ENCODE peak calls at places on chromosomes 16 and 17, in five cellular contexts. J, F, L, P and A are unnamed samples.

GRCh38 chr17:56939869-56940484 is 20.9 kb downstream of the COIL start:
- DNase-seq in J (peak), F (no peak), L (no peak), P (peak), A (no peak)

GRCh38 chr17:45019177-45019711 is 32.2 kb downstream of the DCAKD start:
- DNase-seq in J (no peak), F (no peak), L (peak), P (peak), A (peak)

GRCh38 chr17:36934144-36934758 is 3.0 kb upstream of the LHX1 start:
- DNase-seq in J (no peak), F (no peak), L (no peak), P (no peak), A (no peak)

GRCh38 chr17:76272541-76273434 is 7.6 kb downstream of the UBALD2 start:
- DNase-seq in J (no peak), F (no peak), L (peak), P (no peak), A (no peak)

GRCh38 chr17:46097497-46097896 is 95.7 kb downstream of the KANSL1 start:
- DNase-seq in J (no peak), F (no peak), L (no peak), P (no peak), A (no peak)

GRCh38 chr17:63399316-63399715 is 46.8 kb downstream of the CYB561 start:
- DNase-seq in J (no peak), F (no peak), L (no peak), P (peak), A (peak)

GRCh38 chr16:3161235-3162018 is 26.6 kb upstream of the OR1F1 start:
- DNase-seq in J (no peak), F (no peak), L (no peak), P (no peak), A (no peak)

GRCh38 chr17:81142301-81143199 is 22.8 kb upstream of the PVALEF start:
- DNase-seq in J (peak), F (peak), L (peak), P (peak), A (peak)

GRCh38 chr17:75683467-75684041 is 16.4 kb downstream of the SAP30BP start:
- DNase-seq in J (no peak), F (no peak), L (no peak), P (peak), A (no peak)

GRCh38 chr17:41957058-41957868 is 9.3 kb upstream of the CNP start:
- DNase-seq in J (no peak), F (no peak), L (no peak), P (peak), A (no peak)

GRCh38 chr16:72162105-72162680 is 9.8 kb downstream of the PMFBP1 start:
- DNase-seq in J (no peak), F (no peak), L (no peak), P (no peak), A (no peak)

GRCh38 chr17:48544356-48545021 is 420 bp downstream of the HOXB2 start:
- DNase-seq in J (peak), F (peak), L (peak), P (peak), A (peak)

GRCh38 chr17:38881600-38882191 is 11.8 kb downstream of the LASP1 start:
- DNase-seq in J (no peak), F (peak), L (no peak), P (peak), A (no peak)

GRCh38 chr16:86497551-86498021 is 12.7 kb upstream of the FOXF1 start:
- DNase-seq in J (no peak), F (no peak), L (no peak), P (no peak), A (no peak)

GRCh38 chr16:71895679-71896385 is 501 bp downstream of the IST1 start:
- DNase-seq in J (no peak), F (peak), L (peak), P (peak), A (no peak)

GRCh38 chr16:49281843-49282642 is 405 bp upstream of the CBLN1 start:
- DNase-seq in J (no peak), F (peak), L (peak), P (peak), A (peak)

GRCh38 chr17:75521951-75522727 is 3.4 kb upstream of the LLGL2 start:
- DNase-seq in J (no peak), F (no peak), L (no peak), P (no peak), A (no peak)

GRCh38 chr17:56231693-56232092 is 78.4 kb downstream of the ANKFN1 start:
- DNase-seq in J (no peak), F (no peak), L (no peak), P (no peak), A (no peak)

GRCh38 chr17:74754832-74755231 is 6.4 kb downstream of the NHERF1 start:
- DNase-seq in J (no peak), F (no peak), L (no peak), P (no peak), A (no peak)

GRCh38 chr17:45227101-45227591 is 5.5 kb downstream of the FMNL1 start:
- DNase-seq in J (no peak), F (no peak), L (no peak), P (no peak), A (no peak)

GRCh38 chr16:3920206-3920605 is 39.7 kb upstream of the CREBBP start:
- DNase-seq in J (no peak), F (no peak), L (no peak), P (no peak), A (no peak)

GRCh38 chr17:43599835-43600234 is 53.7 kb upstream of the ETV4 start:
- DNase-seq in J (no peak), F (no peak), L (no peak), P (peak), A (peak)

GRCh38 chr16:83109736-83110135 is 483.0 kb downstream of the CDH13 start:
- DNase-seq in J (no peak), F (no peak), L (no peak), P (no peak), A (peak)

GRCh38 chr16:82621796-82622195 is 5.0 kb upstream of the CDH13 start:
- DNase-seq in J (no peak), F (no peak), L (no peak), P (no peak), A (no peak)

GRCh38 chr17:76353004-76353598 is 615 bp downstream of the PRPSAP1 start:
- DNase-seq in J (no peak), F (peak), L (no peak), P (peak), A (no peak)